ENCODE peak calls at places on chromosome 21, in eight cellular contexts. F is A549; U is prostate gland; L is stimulated activated CD4-positive, alpha-beta T cell treated with anti-CD3 and anti-CD28 coated beads, Interleukin-2, amount 100 ng/mL, for 24 hours; C is activated naive CD4-positive, alpha-beta T cell; M is nephron progenitor cell; D is NCI-H524 treated with DMSO at 0.1 percent for 48 hours; E is adipocyte. J is an unnamed sample.

GRCh38 chr21:31255036-31255435 is 89.0 kb downstream of the TIAM1 start:
- DNase-seq in M (no peak), F (no peak), C (no peak), D (no peak), E (no peak), U (no peak), L (no peak), J (no peak)

GRCh38 chr21:28608646-28609045 is 384.0 kb downstream of the LTN1 start:
- DNase-seq in U (no peak), E (no peak), C (no peak), L (no peak), M (no peak), D (no peak), F (no peak), J (no peak)

GRCh38 chr21:41247561-41247968 is 69.0 kb upstream of the FAM3B start:
- DNase-seq in D (no peak), L (no peak), E (no peak), U (peak), F (no peak), C (no peak), M (no peak), J (no peak)

GRCh38 chr21:25485914-25486313 is 121.4 kb downstream of the MRPL39 start:
- DNase-seq in F (no peak), M (no peak), U (no peak), L (no peak), E (no peak), C (no peak), D (no peak), J (no peak)

GRCh38 chr21:46130721-46131720 is 24.4 kb downstream of the FTCD start:
- DNase-seq in U (no peak), L (no peak), C (no peak), E (no peak), F (no peak), D (no peak), M (no peak), J (no peak)

GRCh38 chr21:45432575-45433255 is 27.8 kb downstream of the COL18A1 start:
- DNase-seq in C (no peak), F (no peak), U (no peak), E (peak), L (no peak), M (no peak), D (no peak), J (no peak)

GRCh38 chr21:37983336-37984095 is 67.3 kb upstream of the KCNJ6 start:
- DNase-seq in M (no peak), F (peak), D (no peak), U (no peak), C (no peak), L (no peak), E (no peak), J (no peak)

GRCh38 chr21:36749935-36750578 is 51.1 kb downstream of the SIM2 start:
- DNase-seq in M (peak), D (no peak), F (peak), L (no peak), C (no peak), E (no peak), U (no peak), J (no peak)

GRCh38 chr21:44556879-44557278 is 1.7 kb downstream of the KRTAP10-3 start:
- DNase-seq in C (no peak), F (no peak), M (no peak), L (no peak), D (no peak), E (no peak), U (no peak), J (peak)

J was measured in stimulated activated naive B cell treated with anti-CD40 and anti-IgM and Interleukin-4, amounts not matched to agents 10 μg/mL and 1 μg/mL and 100 μg/mL, for 72 hours.